ENCODE peak calls at places on chromosomes 5 and 9, in five cellular contexts. O is mesenchymal stem cell, Z is H9, R is trophoblast cell, G is H1. J is an unnamed sample.

GRCh38 chr5:14739961-14740360 is 75.4 kb downstream of the OTULIN start:
- DNase-seq in R (no peak), Z (no peak), G (no peak), O (no peak), J (no peak)

GRCh38 chr9:101254733-101255473 is 129.9 kb downstream of the BAAT start:
- DNase-seq in G (no peak), R (no peak), O (no peak), Z (no peak), J (no peak)

GRCh38 chr5:60092671-60093422 is 199.3 kb upstream of the PDE4D start:
- DNase-seq in O (peak), Z (no peak), R (peak), G (no peak), J (no peak)

GRCh38 chr9:35909687-35910612 is 660 bp downstream of the SPAAR start:
- DNase-seq in Z (no peak), G (no peak), R (no peak), O (no peak), J (no peak)

GRCh38 chr9:71364196-71364955 is 243.0 kb upstream of the TRPM3 start:
- DNase-seq in O (no peak), Z (no peak), R (peak), G (no peak), J (no peak)

GRCh38 chr5:81038495-81038894 is 78.3 kb downstream of the RASGRF2 start:
- DNase-seq in O (no peak), G (no peak), R (no peak), Z (no peak), J (no peak)

GRCh38 chr5:124700930-124701458 is 45.4 kb downstream of the ZNF608 start:
- DNase-seq in O (no peak), G (no peak), R (no peak), Z (no peak), J (no peak)

GRCh38 chr5:95759634-95760033 is 28.5 kb downstream of the RHOBTB3 start:
- DNase-seq in G (no peak), Z (no peak), R (no peak), O (peak), J (no peak)

GRCh38 chr5:6468104-6468503 is 19.4 kb downstream of the UBE2QL1 start:
- DNase-seq in O (no peak), Z (no peak), R (no peak), G (no peak), J (no peak)

GRCh38 chr5:127586371-127586770 is 62.5 kb upstream of the CTXN3 start:
- DNase-seq in R (peak), G (no peak), O (no peak), Z (no peak), J (no peak)

GRCh38 chr5:42641321-42642005 is 115.2 kb upstream of the CCDC152 start:
- DNase-seq in G (no peak), Z (no peak), R (peak), O (no peak), J (no peak)

GRCh38 chr5:166068547-166069335 is 2222.7 kb upstream of the WWC1 start:
- DNase-seq in Z (no peak), R (peak), O (peak), G (no peak), J (no peak)
- H2BK12ac ChIP-seq in Z (no peak), R (no peak), O (no peak), G (no peak), J (no peak)

GRCh38 chr5:135035678-135036030 is 1.6 kb upstream of the PITX1 start:
- DNase-seq in Z (no peak), G (no peak), O (no peak), R (no peak), J (no peak)
- H2BK12ac ChIP-seq in Z (no peak), G (peak), O (no peak), R (no peak), J (no peak)

GRCh38 chr5:149442563-149443182 is 63.6 kb upstream of the IL17B start:
- DNase-seq in O (peak), Z (peak), G (peak), R (peak), J (peak)

GRCh38 chr5:149441986-149442385 is 62.9 kb upstream of the IL17B start:
- DNase-seq in O (no peak), G (no peak), Z (no peak), R (no peak), J (no peak)

GRCh38 chr5:149441194-149441753 is 62.2 kb upstream of the IL17B start:
- DNase-seq in R (no peak), O (no peak), Z (no peak), G (no peak), J (no peak)

GRCh38 chr5:149445343-149445738 is 66.2 kb upstream of the IL17B start:
- DNase-seq in R (no peak), O (no peak), Z (no peak), G (no peak), J (no peak)

GRCh38 chr5:149443210-149443609 is 64.1 kb upstream of the IL17B start:
- DNase-seq in Z (no peak), R (no peak), O (no peak), G (no peak), J (no peak)
- H2BK12ac ChIP-seq in Z (no peak), R (peak), O (peak), G (peak), J (no peak)

GRCh38 chr5:33788922-33789321 is 102.9 kb downstream of the ADAMTS12 start:
- DNase-seq in Z (no peak), R (peak), O (peak), G (no peak), J (no peak)
- H2BK12ac ChIP-seq in Z (no peak), R (no peak), O (peak), G (no peak), J (no peak)

J was measured in neuronal stem cell.